ENCODE peak calls at places on chromosomes 7 and 10, in five cellular contexts. U is progenitor cell of endocrine pancreas, P is Peyer's patch, E is tibial nerve, W is neural progenitor cell. N is an unnamed sample.
A peak's percentile ranks its signal among the peaks of the same experiment; 100 is the strongest.

GRCh38 chr10:22795546-22795945 is 81.2 kb upstream of the PIP4K2A start:
- DNase-seq in W (no peak), E (no peak), U (no peak), P (no peak), N (no peak)

GRCh38 chr10:93198401-93199175 is 124.9 kb downstream of the CYP26A1 start:
- DNase-seq in W (peak; percentile 30), E (peak; percentile 12), P (no peak), U (no peak), N (peak; percentile 29)

GRCh38 chr7:47308808-47309207 is 273.1 kb downstream of the TNS3 start:
- DNase-seq in U (no peak), W (no peak), E (no peak), P (no peak), N (no peak)

GRCh38 chr10:24382045-24382444 is 173.1 kb downstream of the KIAA1217 start:
- DNase-seq in U (no peak), P (no peak), W (no peak), E (no peak), N (no peak)

GRCh38 chr10:60646966-60647796 is 131.1 kb upstream of the CDK1 start:
- DNase-seq in P (no peak), U (peak; percentile 30), E (peak; percentile 83), W (peak; percentile 57), N (peak; percentile 33)

GRCh38 chr10:48245977-48246376 is 28.5 kb downstream of the FRMPD2 start:
- DNase-seq in E (no peak), W (no peak), U (no peak), P (no peak), N (no peak)

GRCh38 chr10:23945845-23946244 is 263.1 kb upstream of the KIAA1217 start:
- DNase-seq in P (no peak), U (no peak), W (no peak), E (no peak), N (no peak)

GRCh38 chr10:43039629-43040481 is 37.0 kb upstream of the RET start:
- DNase-seq in E (no peak), U (no peak), P (no peak), W (no peak), N (no peak)

GRCh38 chr10:49168821-49169495 is 19.2 kb downstream of the TMEM273 start:
- DNase-seq in U (no peak), P (no peak), E (no peak), W (no peak), N (no peak)

GRCh38 chr7:139660317-139661042 is 117.3 kb downstream of the HIPK2 start:
- DNase-seq in U (no peak), W (peak; percentile 33), P (no peak), E (no peak), N (no peak)

GRCh38 chr10:79547973-79548372 is 12.2 kb downstream of the SFTPA2 start:
- DNase-seq in E (no peak), P (no peak), W (no peak), U (no peak), N (no peak)

GRCh38 chr7:157366722-157367121 is 29.9 kb downstream of the DNAJB6 start:
- DNase-seq in U (no peak), E (no peak), W (no peak), P (no peak), N (no peak)

GRCh38 chr10:110615057-110615630 is 29.0 kb upstream of the RBM20 start:
- DNase-seq in W (no peak), E (no peak), U (no peak), P (no peak), N (no peak)

GRCh38 chr7:80611779-80612178 is 26.7 kb upstream of the CD36 start:
- DNase-seq in E (no peak), P (no peak), W (no peak), U (no peak), N (no peak)

GRCh38 chr7:44962483-44963251 is 16.1 kb downstream of the MYO1G start:
- DNase-seq in W (peak; percentile 68), E (no peak), P (no peak), U (peak; percentile 37), N (peak; percentile 41)

GRCh38 chr7:149223746-149224145 is 15.7 kb upstream of the ZNF212 start:
- DNase-seq in W (no peak), P (no peak), E (no peak), U (no peak), N (no peak)

GRCh38 chr7:54967384-54967783 is 51.4 kb upstream of the EGFR start:
- DNase-seq in U (no peak), E (no peak), W (no peak), P (no peak), N (no peak)

GRCh38 chr10:112389147-112389822 is 15.4 kb downstream of the ACSL5 start:
- DNase-seq in P (peak; percentile 31), W (no peak), U (no peak), E (no peak), N (no peak)

GRCh38 chr10:128802062-128802461 is 665.0 kb upstream of the MGMT start:
- DNase-seq in P (no peak), W (no peak), U (no peak), E (no peak), N (no peak)

GRCh38 chr10:124298891-124299290 is 119.8 kb downstream of the OAT start:
- DNase-seq in P (no peak), U (no peak), W (no peak), E (no peak), N (no peak)

DNA sequence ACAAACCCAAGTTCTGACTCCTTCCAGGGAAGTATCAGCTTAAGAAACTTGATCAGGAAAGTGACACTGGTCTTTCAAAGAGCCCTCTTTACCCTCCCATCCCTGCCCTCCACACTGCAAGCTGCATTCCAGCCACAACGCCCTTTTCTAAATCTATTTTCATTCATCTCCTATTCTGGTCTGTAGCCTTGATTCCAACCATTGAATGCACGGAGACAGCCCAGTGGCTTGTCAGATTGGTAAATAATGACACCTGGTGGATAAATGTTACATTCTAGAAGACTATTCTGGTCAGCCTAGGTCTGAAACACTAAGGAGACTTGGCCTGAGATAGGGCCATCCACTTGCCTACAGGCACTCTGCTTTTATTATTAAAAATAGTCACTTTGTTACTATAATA is 20.9 kb downstream of the MORN4 start:
- DNase-seq in E (peak; percentile 17), U (no peak), P (no peak), W (peak; percentile 41), N (no peak)
- TF ChIP-seq CTCF in E (peak; percentile 19), U (peak; percentile 21), P (no peak), W (peak; percentile 51), N (no peak)

GRCh38 chr10:12255048-12255447 is 59.1 kb downstream of the CDC123 start:
- DNase-seq in E (no peak), U (no peak), W (no peak), P (no peak), N (no peak)

GRCh38 chr10:12250181-12250580 is 54.2 kb downstream of the CDC123 start:
- DNase-seq in U (no peak), W (no peak), E (no peak), P (no peak), N (no peak)

GRCh38 chr10:12251581-12251980 is 55.6 kb downstream of the CDC123 start:
- DNase-seq in U (no peak), W (no peak), P (no peak), E (no peak), N (no peak)

GRCh38 chr10:12252882-12253546 is 57.0 kb downstream of the CDC123 start:
- DNase-seq in W (peak; percentile 56), P (peak; percentile 60), U (no peak), E (no peak), N (no peak)
- TF ChIP-seq CTCF in W (peak; percentile 56), P (peak; percentile 46), U (peak; percentile 46), E (no peak), N (peak; percentile 34)

DNA sequence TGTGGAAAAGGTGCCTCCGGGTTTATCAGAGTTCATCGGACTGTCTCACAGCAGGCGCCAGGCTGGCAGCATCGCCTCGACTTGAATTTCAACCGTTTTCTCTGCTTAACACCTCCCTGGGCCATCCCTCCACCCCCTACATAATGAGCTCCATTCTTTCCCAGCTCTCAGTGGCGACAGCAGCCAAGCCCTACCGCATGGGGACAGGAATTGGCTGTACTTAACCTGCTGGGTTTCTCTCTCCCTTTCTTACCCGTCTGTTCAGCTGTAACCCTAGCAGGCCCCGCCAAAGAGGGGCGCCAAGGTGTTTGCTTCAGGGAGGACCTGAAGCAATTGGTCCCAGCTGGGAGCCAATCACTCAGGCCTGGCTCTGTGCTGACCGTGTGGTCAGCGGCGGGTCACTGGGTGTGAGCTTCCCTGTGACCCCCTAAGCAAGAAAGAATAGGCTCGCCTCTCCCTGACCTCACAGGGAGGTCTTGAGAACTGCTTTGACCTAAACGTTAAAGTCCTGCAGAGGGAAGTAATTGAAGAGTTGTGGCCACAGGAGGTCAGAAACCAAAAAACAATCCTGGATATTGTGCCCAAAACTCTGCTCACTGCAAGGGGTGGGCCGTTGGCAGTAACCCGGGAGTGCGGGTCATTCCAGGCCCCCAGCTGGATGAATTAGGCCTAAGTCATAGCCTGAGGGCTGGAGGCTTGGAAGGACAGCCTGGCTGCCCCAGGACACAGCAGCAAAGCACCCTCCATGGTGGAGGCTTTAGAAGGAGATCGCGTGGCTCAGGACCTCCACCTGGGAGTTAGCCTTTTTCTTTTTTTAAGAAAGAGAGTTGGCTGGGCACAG is 114.7 kb downstream of the ITIH5 start:
- DNase-seq in W (peak; percentile 73), E (no peak), U (no peak), P (no peak), N (peak; percentile 32)
- TF ChIP-seq CTCF in W (no peak), E (no peak), U (no peak), P (no peak), N (no peak)

DNA sequence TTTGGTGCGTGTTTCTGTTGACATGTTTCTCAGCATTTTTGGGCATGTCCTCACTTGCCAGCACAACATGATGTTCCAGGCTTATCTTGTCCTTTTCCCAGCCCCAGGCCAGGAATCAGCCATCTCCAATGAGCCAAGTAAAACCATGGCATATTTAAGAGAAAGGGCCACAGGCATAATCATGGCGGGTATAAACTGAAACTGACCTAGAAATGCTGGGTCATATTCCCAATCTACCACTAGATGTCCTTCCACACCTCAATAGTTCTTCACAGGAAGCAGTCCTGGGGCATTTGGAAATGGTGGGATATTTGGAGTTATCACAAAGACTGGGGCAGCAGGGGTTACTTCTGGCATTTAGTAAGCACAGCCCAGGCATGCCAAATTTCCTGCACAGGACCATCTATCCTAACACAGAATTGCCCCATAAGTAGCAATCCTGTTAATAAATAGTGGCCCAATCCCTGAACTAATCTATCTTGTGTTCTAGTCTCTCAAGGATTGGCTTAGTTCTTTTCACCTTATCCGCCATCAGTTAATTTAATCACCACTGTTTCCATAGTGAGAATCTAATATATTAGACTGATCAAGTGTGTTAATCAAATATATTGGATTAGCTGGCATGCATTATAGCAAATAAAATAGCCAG is 101.6 kb downstream of the NPSR1 start:
- DNase-seq in W (peak; percentile 63), E (no peak), U (no peak), P (no peak), N (peak; percentile 13)
- TF ChIP-seq CTCF in W (peak; percentile 72), E (peak; percentile 35), U (peak; percentile 67), P (no peak), N (peak; percentile 63)

N was measured in nephron progenitor cell.